ENCODE peak calls at places on chromosomes 3 and 15, in nine cellular contexts. I, O, N, E, K, Q, A, J and X are unnamed samples.

GRCh38 chr3:128385080-128385832 is 81.4 kb downstream of the DNAJB8 start:
- ATAC-seq in Q (peak), E (peak), A (no peak), I (no peak), K (no peak), J (peak), N (no peak), O (peak), X (peak)

GRCh38 chr15:36802861-36803531 is 223.6 kb downstream of the CDIN1 start:
- ATAC-seq in Q (no peak), O (no peak), E (no peak), J (no peak), A (no peak), I (no peak), N (no peak), K (no peak), X (no peak)

GRCh38 chr15:91039996-91040395 is 17.6 kb upstream of the VPS33B start:
- ATAC-seq in Q (no peak), A (no peak), O (peak), K (no peak), J (no peak), I (no peak), E (no peak), N (no peak), X (no peak)

GRCh38 chr3:112378989-112379692 is 46.2 kb downstream of the CD200 start:
- ATAC-seq in A (no peak), N (no peak), I (no peak), K (no peak), E (no peak), J (peak), Q (peak), O (peak), X (no peak)

GRCh38 chr3:186929186-186929585 is 1.1 kb upstream of the ST6GAL1 start:
- ATAC-seq in J (no peak), A (no peak), E (no peak), I (no peak), K (no peak), Q (no peak), O (no peak), N (no peak), X (no peak)

GRCh38 chr15:83310521-83311456 is 26.3 kb upstream of the BNC1 start:
- ATAC-seq in O (no peak), J (no peak), Q (no peak), I (no peak), K (no peak), A (no peak), N (no peak), E (no peak), X (no peak)

GRCh38 chr3:58216496-58217197 is 5.9 kb upstream of the DNASE1L3 start:
- ATAC-seq in K (no peak), Q (no peak), I (no peak), O (no peak), J (no peak), E (no peak), N (no peak), A (no peak), X (no peak)

GRCh38 chr3:177615015-177615414 is 417.7 kb upstream of the TBL1XR1 start:
- ATAC-seq in A (no peak), I (no peak), K (peak), Q (peak), O (peak), J (peak), E (peak), N (no peak), X (peak)

GRCh38 chr3:10933958-10934481 is 58.5 kb upstream of the SLC6A1 start:
- ATAC-seq in E (peak), N (no peak), A (no peak), K (no peak), I (no peak), O (peak), J (peak), Q (peak), X (peak)

GRCh38 chr3:88033088-88033487 is 25.7 kb downstream of the CGGBP1 start:
- ATAC-seq in K (no peak), J (peak), I (no peak), Q (no peak), E (no peak), A (no peak), O (no peak), N (no peak), X (no peak)

GRCh38 chr3:46979958-46980497 is 562 bp downstream of the NBEAL2 start:
- ATAC-seq in A (no peak), O (no peak), I (peak), E (no peak), J (no peak), Q (no peak), N (peak), K (peak), X (no peak)

GRCh38 chr3:101567528-101568317 is 6.1 kb downstream of the TRMT10C start:
- ATAC-seq in Q (no peak), I (peak), J (no peak), E (no peak), K (peak), A (no peak), O (no peak), N (no peak), X (no peak)

GRCh38 chr3:98784666-98785600 is 21.8 kb downstream of the ST3GAL6 start:
- ATAC-seq in E (peak), I (no peak), N (no peak), A (no peak), J (peak), K (no peak), O (peak), Q (peak), X (peak)

GRCh38 chr3:4816718-4817117 is 162.5 kb upstream of the BHLHE40 start:
- ATAC-seq in A (no peak), O (no peak), J (no peak), E (no peak), I (no peak), Q (no peak), K (no peak), N (no peak), X (no peak)

GRCh38 chr15:65812467-65812866 is 20.4 kb upstream of the DENND4A start:
- ATAC-seq in J (no peak), E (no peak), A (no peak), N (no peak), K (no peak), O (no peak), Q (no peak), I (no peak), X (no peak)

GRCh38 chr15:94066811-94067210 is 164.6 kb upstream of the MCTP2 start:
- ATAC-seq in A (no peak), E (no peak), N (no peak), J (no peak), K (no peak), I (no peak), Q (no peak), O (no peak), X (no peak)

GRCh38 chr3:27939510-27939909 is 217.4 kb upstream of the EOMES start:
- ATAC-seq in E (no peak), Q (no peak), K (no peak), O (no peak), N (no peak), I (no peak), J (no peak), A (no peak), X (no peak)

GRCh38 chr3:113697192-113698090 is 999 bp upstream of the USF3 start:
- ATAC-seq in I (peak), E (peak), J (peak), O (no peak), K (no peak), A (no peak), Q (peak), N (no peak), X (no peak)

GRCh38 chr3:53161820-53162671 is 1.0 kb downstream of the PRKCD start:
- ATAC-seq in E (no peak), Q (peak), J (peak), I (peak), K (peak), A (peak), N (no peak), O (peak), X (no peak)

GRCh38 chr3:198028718-198029117 is 68.7 kb downstream of the LMLN start:
- ATAC-seq in N (no peak), A (no peak), O (no peak), I (no peak), K (no peak), E (no peak), Q (no peak), J (no peak), X (no peak)

GRCh38 chr3:44355634-44356033 is 17.1 kb downstream of the TCAIM start:
- ATAC-seq in E (peak), K (no peak), I (no peak), O (peak), A (no peak), N (no peak), J (peak), Q (peak), X (peak)

GRCh38 chr3:168545591-168545990 is 449.9 kb upstream of the GOLIM4 start:
- ATAC-seq in N (no peak), J (no peak), O (no peak), Q (peak), K (no peak), E (peak), A (no peak), I (no peak), X (no peak)

GRCh38 chr15:90055182-90055581 is 47.1 kb downstream of the IDH2 start:
- ATAC-seq in J (peak), A (no peak), E (no peak), O (no peak), K (no peak), N (no peak), I (no peak), Q (no peak), X (no peak)

GRCh38 chr15:99635145-99635544 is 69.4 kb downstream of the MEF2A start:
- ATAC-seq in O (no peak), K (no peak), I (no peak), J (peak), Q (no peak), E (no peak), A (no peak), N (no peak), X (no peak)

GRCh38 chr15:71411538-71412482 is 296.5 kb downstream of the THSD4 start:
- ATAC-seq in E (peak), A (no peak), N (no peak), K (no peak), O (peak), Q (peak), J (peak), I (no peak), X (peak)

GRCh38 chr3:148582126-148582525 is 115.6 kb upstream of the AGTR1 start:
- ATAC-seq in O (peak), N (no peak), I (no peak), A (no peak), E (peak), K (no peak), Q (peak), J (no peak), X (peak)

GRCh38 chr15:57516327-57517026 is 75.2 kb upstream of the MYZAP start:
- ATAC-seq in J (peak), E (no peak), Q (no peak), A (no peak), O (no peak), K (no peak), I (no peak), N (no peak), X (no peak)

GRCh38 chr15:34039506-34040123 is 611 bp upstream of the AVEN start:
- ATAC-seq in J (peak), Q (no peak), K (peak), I (peak), A (peak), O (peak), N (no peak), E (no peak), X (no peak)

GRCh38 chr3:193791041-193792032 is 198.3 kb downstream of the OPA1 start:
- ATAC-seq in E (no peak), I (no peak), J (peak), K (no peak), N (no peak), A (no peak), O (no peak), Q (no peak), X (no peak)

GRCh38 chr15:45804028-45804427 is 169.2 kb downstream of the SQOR start:
- ATAC-seq in Q (no peak), A (no peak), I (no peak), K (no peak), E (no peak), O (no peak), N (no peak), J (no peak), X (no peak)

GRCh38 chr3:99758502-99759177 is 59.0 kb upstream of the CMSS1 start:
- ATAC-seq in J (peak), E (peak), Q (peak), O (no peak), K (no peak), I (no peak), A (no peak), N (no peak), X (no peak)

GRCh38 chr3:152390647-152391046 is 121.9 kb downstream of the MBNL1 start:
- ATAC-seq in N (no peak), A (peak), Q (no peak), E (no peak), I (peak), K (peak), J (no peak), O (no peak), X (no peak)

GRCh38 chr3:170780955-170781354 is 89.0 kb downstream of the RPL22L1 start:
- ATAC-seq in O (no peak), A (no peak), N (no peak), Q (no peak), I (no peak), K (no peak), E (no peak), J (no peak), X (no peak)

GRCh38 chr3:170714151-170714550 is 128.3 kb upstream of the SLC7A14 start:
- ATAC-seq in N (no peak), I (no peak), Q (no peak), K (no peak), J (no peak), A (no peak), O (no peak), E (no peak), X (no peak)

GRCh38 chr3:50268276-50268675 is 671 bp upstream of the SEMA3B start:
- ATAC-seq in K (no peak), A (no peak), N (no peak), Q (no peak), I (no peak), J (no peak), O (no peak), E (no peak), X (no peak)

GRCh38 chr3:188821998-188822397 is 349.8 kb upstream of the TPRG1 start:
- ATAC-seq in Q (peak), I (no peak), K (no peak), N (no peak), E (no peak), O (peak), A (no peak), J (peak), X (peak)

GRCh38 chr3:194487289-194488006 is 646 bp upstream of the ATP13A3 start:
- ATAC-seq in N (peak), O (peak), J (peak), Q (peak), I (peak), E (peak), K (no peak), A (peak), X (peak)